ENCODE peak calls at places on chromosomes 13 and 19, in six cellular contexts. Y, B, L, K, I and X are unnamed samples. For H3K36me3 and H3K27me3, the result is how much of the 10 kb centered on the place peaks cover.

GRCh38 chr19:16603090-16603489 is 24.9 kb downstream of the MED26 start:
- DNase-seq in Y (no peak), I (no peak), B (no peak), K (no peak), L (no peak), X (no peak)

GRCh38 chr19:35309481-35310279 is 17.7 kb downstream of the MAG start:
- DNase-seq in K (no peak), B (peak), I (peak), L (peak), Y (no peak), X (peak)

GRCh38 chr13:19805765-19806164 is 23.0 kb upstream of the PSPC1 start:
- DNase-seq in L (no peak), I (no peak), Y (no peak), B (no peak), K (no peak), X (no peak)

GRCh38 chr13:23871616-23872220 is 17.5 kb downstream of the MIPEP start:
- DNase-seq in Y (peak), I (no peak), L (peak), K (peak), B (no peak), X (no peak)

GRCh38 chr19:30287259-30287658 is 84.9 kb upstream of the ZNF536 start:
- DNase-seq in I (no peak), K (no peak), L (no peak), B (no peak), Y (no peak), X (no peak)

GRCh38 chr19:21617740-21618339 is 112.4 kb downstream of the ZNF429 start:
- DNase-seq in L (no peak), K (no peak), I (no peak), B (no peak), Y (no peak), X (no peak)

GRCh38 chr19:11814707-11815050 is 606 bp downstream of the ZNF440 start:
- DNase-seq in K (peak), I (peak), L (peak), B (no peak), Y (peak), X (no peak)

GRCh38 chr13:50948576-50948975 is 39.0 kb downstream of the RNASEH2B start:
- DNase-seq in K (no peak), L (peak), I (no peak), B (no peak), Y (no peak), X (no peak)

GRCh38 chr13:106348032-106348431 is 187.4 kb downstream of the EFNB2 start:
- DNase-seq in K (peak), B (no peak), L (peak), I (no peak), Y (no peak), X (peak)

GRCh38 chr13:20482275-20482761 is 43.3 kb downstream of the CRYL1 start:
- DNase-seq in B (no peak), I (peak), L (no peak), Y (no peak), K (no peak), X (no peak)

GRCh38 chr19:50844296-50844935 is 10.3 kb upstream of the KLK3 start:
- DNase-seq in Y (no peak), I (no peak), K (no peak), B (no peak), L (no peak), X (no peak)

GRCh38 chr13:75305057-75305456 is 176.9 kb downstream of the TBC1D4 start:
- DNase-seq in Y (no peak), K (no peak), L (no peak), I (peak), B (no peak), X (no peak)

GRCh38 chr19:42153606-42154405 is 21.6 kb upstream of the POU2F2 start:
- DNase-seq in L (no peak), I (no peak), Y (no peak), K (no peak), B (no peak), X (no peak)

GRCh38 chr19:6711078-6711361 is 9.4 kb downstream of the C3 start:
- DNase-seq in I (no peak), L (no peak), B (no peak), Y (no peak), K (no peak), X (no peak)

GRCh38 chr19:20558011-20558410 is 7.6 kb downstream of the ZNF737 start:
- DNase-seq in K (no peak), L (no peak), I (peak), B (no peak), Y (no peak), X (no peak)

GRCh38 chr19:48741222-48741999 is 1.0 kb upstream of the RASIP1 start:
- DNase-seq in L (no peak), I (peak), Y (peak), K (peak), B (peak), X (no peak)

GRCh38 chr19:49999371-50000010 is 25.7 kb downstream of the VRK3 start:
- DNase-seq in K (no peak), I (no peak), B (no peak), Y (no peak), L (no peak), X (no peak)

GRCh38 chr13:108214511-108215383 is 589 bp downstream of the LIG4 start:
- DNase-seq in I (no peak), Y (no peak), L (no peak), B (peak), K (peak), X (no peak)

GRCh38 chr13:98285317-98285716 is 108.2 kb upstream of the RNF113B start:
- DNase-seq in B (no peak), L (peak), Y (no peak), I (no peak), K (no peak), X (no peak)

GRCh38 chr13:25329706-25330105 is 28.3 kb downstream of the NUP58 start:
- DNase-seq in B (peak), Y (no peak), I (no peak), K (no peak), L (peak), X (no peak)

GRCh38 chr13:26377038-26377437 is 123.1 kb downstream of the CDK8 start:
- DNase-seq in I (peak), L (peak), K (peak), B (peak), Y (peak), X (no peak)

GRCh38 chr13:36736119-36736726 is 62.4 kb downstream of the SERTM1 start:
- DNase-seq in L (peak), Y (peak), K (peak), B (no peak), I (peak), X (no peak)

GRCh38 chr19:40461669-40462221 is 3.8 kb downstream of the BLVRB start:
- DNase-seq in Y (peak), B (peak), I (peak), K (no peak), L (no peak), X (no peak)

GRCh38 chr13:98598043-98598442 is 21.1 kb upstream of the STK24 start:
- DNase-seq in L (no peak), B (no peak), K (peak), Y (no peak), I (peak), X (no peak)

GRCh38 chr19:32373614-32374295 is 28.3 kb downstream of the ZNF507 start:
- DNase-seq in Y (peak), L (peak), B (no peak), I (peak), K (no peak), X (peak)

GRCh38 chr13:31250435-31250834 is 50.7 kb downstream of the B3GLCT start:
- DNase-seq in L (no peak), Y (no peak), B (no peak), I (no peak), K (no peak), X (no peak)
- H3K4me3 ChIP-seq in L (no peak), Y (no peak), B (no peak), I (no peak), K (no peak), X (no peak)

GRCh38 chr19:55686311-55687050 is 11.5 kb downstream of the EPN1 start:
- DNase-seq in Y (no peak), L (no peak), K (no peak), I (no peak), B (no peak), X (no peak)

GRCh38 chr19:55681131-55682087 is 6.4 kb downstream of the EPN1 start:
- DNase-seq in K (no peak), B (no peak), L (peak), I (peak), Y (no peak), X (peak)

GRCh38 chr19:55685776-55686175 is 10.8 kb downstream of the EPN1 start:
- DNase-seq in B (no peak), K (no peak), Y (no peak), I (no peak), L (no peak), X (no peak)

GRCh38 chr19:55684946-55685681 is 10.1 kb downstream of the EPN1 start:
- DNase-seq in L (no peak), B (peak), Y (no peak), I (no peak), K (no peak), X (no peak)

GRCh38 chr19:55683449-55684261 is 8.6 kb downstream of the EPN1 start:
- DNase-seq in L (no peak), B (peak), K (no peak), I (peak), Y (peak), X (no peak)
- H3K36me3 ChIP-seq in L (half or more), B (under half), K (under half), I (under half), Y (under half), X (under half)

GRCh38 chr13:102354011-102354410 is 47.8 kb downstream of the FGF14 start:
- DNase-seq in Y (no peak), I (no peak), L (no peak), B (no peak), K (no peak), X (no peak)
- H3K27me3 ChIP-seq in Y (under half), I (under half), L (under half), B (under half), K (under half), X (under half)

DNA sequence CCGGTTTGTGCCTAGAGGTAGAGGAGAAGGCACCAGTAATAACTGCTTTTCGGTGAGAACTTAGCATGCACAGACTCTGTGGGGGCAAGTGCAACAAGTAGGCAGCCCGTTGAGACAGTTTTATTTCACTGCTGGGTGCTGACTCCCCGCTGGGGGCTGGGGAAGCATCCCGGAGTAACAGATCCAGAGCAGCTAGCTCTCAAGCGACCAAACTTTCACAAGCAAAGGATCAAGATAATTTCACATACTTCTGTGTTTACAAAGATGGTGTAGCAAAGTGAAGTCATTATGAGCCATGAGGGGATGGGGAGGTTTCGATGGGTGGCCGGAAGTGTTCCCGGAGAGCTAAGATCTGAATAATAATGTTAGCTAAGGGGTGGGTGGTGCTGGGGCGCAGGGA is 2.8 kb downstream of the NACC1 start:
- DNase-seq in L (peak), I (no peak), Y (no peak), K (no peak), B (no peak), X (no peak)
- H3K4me3 ChIP-seq in L (peak), I (no peak), Y (no peak), K (no peak), B (no peak), X (no peak)

DNA sequence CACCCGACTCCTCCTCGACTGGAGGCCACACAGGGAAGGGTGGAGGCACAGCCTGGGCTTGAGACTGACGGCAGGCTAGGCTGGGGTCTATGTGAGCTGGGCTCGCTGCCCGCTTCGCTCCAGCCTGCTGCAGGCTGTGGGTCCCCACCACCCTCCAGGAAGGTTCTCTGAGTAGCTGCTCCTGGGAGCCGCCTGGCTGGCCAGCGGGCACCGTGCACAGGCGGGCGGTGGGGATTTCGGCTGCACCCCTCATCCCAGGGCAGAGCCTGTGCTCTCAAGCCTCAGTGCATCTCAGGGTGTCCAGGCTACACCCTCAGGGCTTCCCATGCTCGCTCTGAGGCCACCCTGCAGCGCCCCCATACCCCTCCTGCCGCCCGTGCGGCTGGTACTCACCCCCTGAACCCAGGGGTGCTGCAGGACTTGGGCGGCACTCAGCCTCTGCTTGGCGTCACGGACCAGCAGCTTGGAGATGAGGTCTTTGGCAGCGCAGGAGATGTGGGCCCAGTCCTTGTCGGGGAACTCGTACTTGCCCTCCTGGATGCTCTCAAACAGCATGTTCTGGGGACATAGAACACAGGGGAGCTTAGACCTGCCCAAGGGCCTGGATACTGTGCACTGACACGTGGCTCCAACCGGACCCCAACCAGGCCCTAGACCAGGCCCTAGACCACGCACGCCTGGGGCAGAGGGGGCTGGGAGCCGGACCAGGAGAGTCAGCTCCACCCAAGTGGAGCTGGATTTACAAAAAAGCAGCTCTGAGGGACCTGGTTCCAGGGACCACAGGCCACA is 10.2 kb downstream of the MKNK2 start:
- DNase-seq in L (no peak), I (peak), K (no peak), B (no peak), Y (no peak), X (no peak)
- H3K36me3 ChIP-seq in L (half or more), I (under half), K (under half), B (under half), Y (under half), X (under half)

DNA sequence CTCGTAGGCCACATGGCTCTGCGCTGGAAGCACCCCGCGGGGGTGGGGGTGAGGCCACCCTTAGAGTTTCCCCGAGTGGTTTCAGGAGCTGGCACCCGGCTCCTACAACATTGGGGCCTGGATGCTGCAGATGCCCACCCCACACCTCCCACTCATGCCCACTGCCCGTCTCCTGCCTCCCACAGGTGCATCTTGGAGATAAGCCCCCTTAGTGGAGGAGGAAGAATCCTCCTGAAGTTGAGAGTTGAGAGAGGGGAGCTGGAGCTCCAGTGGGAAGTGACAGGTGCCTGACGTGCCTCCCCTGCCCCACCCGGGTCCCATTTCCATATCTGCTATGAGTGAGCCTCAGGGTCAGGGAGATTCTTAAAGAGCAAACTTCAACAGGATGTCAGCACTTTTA is 341.3 kb downstream of the TEX29 start:
- DNase-seq in I (no peak), L (no peak), K (no peak), B (no peak), Y (no peak), X (no peak)
- H3K27me3 ChIP-seq in I (under half), L (under half), K (half or more), B (under half), Y (under half), X (under half)